ENCODE peak calls at places on chromosomes 3 and 15, in eight cellular contexts. D is mammary epithelial cell; V is breast epithelium; M is HCT116; H is naive thymus-derived CD4-positive, alpha-beta T cell; T is ascending aorta; I is PC-3; N is GM23248. W is an unnamed sample. For H3K4me1, the result is how much of the 10 kb centered on the place peaks cover.

GRCh38 chr15:75348563-75349350 is 1.9 kb downstream of the NEIL1 start:
- DNase-seq in M (no peak), D (no peak), H (no peak), T (no peak), N (peak), I (no peak), V (peak), W (no peak)

GRCh38 chr3:126671521-126671920 is 16.6 kb upstream of the TXNRD3 start:
- DNase-seq in N (no peak), V (no peak), T (no peak), H (no peak), D (no peak), I (no peak), M (no peak), W (no peak)

GRCh38 chr3:32009101-32009500 is 27.6 kb downstream of the ZNF860 start:
- DNase-seq in N (peak), I (peak), M (no peak), D (peak), V (no peak), T (no peak), H (no peak), W (no peak)

GRCh38 chr3:44982817-44983216 is 6.8 kb downstream of the EXOSC7 start:
- DNase-seq in N (no peak), H (no peak), M (no peak), D (no peak), I (no peak), T (no peak), V (no peak), W (no peak)

GRCh38 chr15:73325191-73325980 is 43.4 kb downstream of the HCN4 start:
- DNase-seq in D (no peak), H (no peak), T (no peak), M (no peak), V (no peak), N (no peak), I (no peak), W (no peak)

GRCh38 chr3:141845407-141846049 is 30.9 kb upstream of the ATP1B3 start:
- DNase-seq in I (no peak), V (no peak), H (no peak), M (no peak), N (no peak), T (no peak), D (no peak), W (no peak)

GRCh38 chr15:59349715-59350420 is 22.8 kb downstream of the MYO1E start:
- DNase-seq in T (peak), D (peak), I (peak), H (no peak), M (peak), V (no peak), N (peak), W (peak)

GRCh38 chr3:128415773-128416577 is 50.7 kb downstream of the DNAJB8 start:
- DNase-seq in D (no peak), H (no peak), V (no peak), T (no peak), N (no peak), M (no peak), I (no peak), W (peak)

GRCh38 chr15:78996876-78997275 is 52.0 kb upstream of the CTSH start:
- DNase-seq in H (no peak), N (no peak), D (peak), I (peak), M (no peak), V (no peak), T (no peak), W (peak)

GRCh38 chr15:91258436-91258779 is 158.4 kb downstream of the SV2B start:
- DNase-seq in D (no peak), T (no peak), V (no peak), N (no peak), H (no peak), M (no peak), I (no peak), W (no peak)

GRCh38 chr3:66041828-66042227 is 3.1 kb upstream of the MAGI1 start:
- DNase-seq in V (no peak), I (no peak), T (no peak), D (no peak), H (no peak), M (no peak), N (no peak), W (no peak)

GRCh38 chr3:37814547-37814946 is 47.1 kb upstream of the CTDSPL start:
- DNase-seq in M (no peak), H (no peak), N (peak), D (no peak), T (no peak), I (peak), V (no peak), W (no peak)

GRCh38 chr3:172181936-172182708 is 142.7 kb downstream of the FNDC3B start:
- DNase-seq in H (no peak), N (peak), V (no peak), D (peak), I (peak), M (no peak), T (no peak), W (peak)

GRCh38 chr3:28915711-28916481 is 365.0 kb upstream of the RBMS3 start:
- DNase-seq in H (no peak), M (peak), I (peak), N (peak), D (peak), V (no peak), T (no peak), W (peak)

GRCh38 chr15:84725001-84725491 is 9.1 kb upstream of the SEC11A start:
- DNase-seq in V (no peak), I (peak), H (no peak), D (peak), M (no peak), T (no peak), N (peak), W (peak)

GRCh38 chr15:67241132-67241855 is 13.2 kb downstream of the AAGAB start:
- DNase-seq in D (peak), T (no peak), V (no peak), I (no peak), H (peak), N (no peak), M (no peak), W (no peak)

GRCh38 chr15:33283603-33284002 is 27.2 kb upstream of the RYR3 start:
- DNase-seq in V (no peak), M (no peak), T (no peak), N (no peak), I (no peak), D (no peak), H (no peak), W (no peak)

GRCh38 chr15:33277689-33278088 is 33.1 kb upstream of the RYR3 start:
- DNase-seq in M (no peak), N (no peak), H (no peak), V (no peak), T (no peak), I (no peak), D (no peak), W (no peak)

GRCh38 chr15:33282226-33283020 is 28.3 kb upstream of the RYR3 start:
- DNase-seq in M (no peak), N (no peak), H (no peak), I (no peak), V (no peak), D (no peak), T (no peak), W (no peak)

GRCh38 chr15:33279613-33280205 is 31.1 kb upstream of the RYR3 start:
- DNase-seq in D (peak), N (peak), M (no peak), H (no peak), V (no peak), T (no peak), I (peak), W (no peak)

GRCh38 chr15:33278816-33279612 is 31.8 kb upstream of the RYR3 start:
- DNase-seq in V (no peak), T (no peak), N (peak), H (no peak), I (peak), M (peak), D (peak), W (peak)
- H3K4me3 ChIP-seq in V (no peak), T (no peak), N (no peak), H (no peak), I (peak), M (peak), D (no peak), W (no peak)

DNA sequence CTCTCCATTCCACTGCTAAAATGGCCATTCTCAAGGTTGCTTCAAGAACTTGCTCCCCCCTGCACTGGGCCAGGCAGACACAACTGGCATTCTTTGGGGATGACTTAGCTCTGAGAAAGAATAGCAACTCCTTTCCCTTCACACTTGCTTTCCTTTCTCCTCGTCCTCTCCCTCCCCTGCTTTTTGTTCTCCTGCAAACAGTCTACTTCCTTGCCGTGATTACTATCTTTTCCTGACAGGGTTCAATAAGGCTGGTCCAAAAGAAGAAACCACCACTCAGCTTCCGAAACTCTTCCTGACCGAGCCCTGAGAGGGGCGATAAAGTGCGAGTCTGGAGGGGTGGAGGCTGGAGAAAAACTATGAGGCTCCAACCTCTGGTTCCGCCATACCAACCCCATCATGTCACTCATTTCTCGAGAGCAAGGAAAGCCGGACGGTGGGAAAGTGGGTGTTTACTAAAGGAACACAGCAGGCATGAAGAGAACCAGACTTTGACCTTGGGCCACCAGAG is 5.0 kb downstream of the AMOTL2 start:
- DNase-seq in H (no peak), V (peak), D (no peak), N (peak), I (no peak), M (no peak), T (no peak), W (peak)
- H3K4me1 ChIP-seq in H (under half), V (under half), D (half or more), N (half or more), I (under half), M (half or more), T (half or more), W (half or more)

DNA sequence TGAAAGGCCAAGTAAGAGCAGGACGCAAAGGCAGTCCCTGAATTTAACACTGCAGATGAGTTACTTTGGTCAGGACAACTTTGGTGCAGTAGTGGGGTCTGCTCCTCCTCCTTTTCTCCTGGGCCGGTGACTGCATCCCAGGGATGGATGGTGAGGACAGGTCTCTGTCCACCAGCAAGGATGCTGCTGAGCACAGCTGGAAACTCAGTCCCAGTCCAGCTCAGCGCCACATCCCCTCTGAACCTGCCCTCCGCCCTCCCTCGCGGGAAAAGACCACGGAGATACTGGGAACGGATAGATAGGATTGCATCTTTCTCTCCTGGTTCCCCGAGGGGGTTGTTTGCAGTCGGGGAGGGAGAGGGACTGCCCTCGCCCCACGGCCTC is 13.8 kb downstream of the GRAMD2A start:
- DNase-seq in H (no peak), M (no peak), N (no peak), V (no peak), I (no peak), D (no peak), T (no peak), W (no peak)
- H3K4me3 ChIP-seq in H (no peak), M (peak), N (peak), V (peak), I (peak), D (peak), T (peak), W (no peak)

DNA sequence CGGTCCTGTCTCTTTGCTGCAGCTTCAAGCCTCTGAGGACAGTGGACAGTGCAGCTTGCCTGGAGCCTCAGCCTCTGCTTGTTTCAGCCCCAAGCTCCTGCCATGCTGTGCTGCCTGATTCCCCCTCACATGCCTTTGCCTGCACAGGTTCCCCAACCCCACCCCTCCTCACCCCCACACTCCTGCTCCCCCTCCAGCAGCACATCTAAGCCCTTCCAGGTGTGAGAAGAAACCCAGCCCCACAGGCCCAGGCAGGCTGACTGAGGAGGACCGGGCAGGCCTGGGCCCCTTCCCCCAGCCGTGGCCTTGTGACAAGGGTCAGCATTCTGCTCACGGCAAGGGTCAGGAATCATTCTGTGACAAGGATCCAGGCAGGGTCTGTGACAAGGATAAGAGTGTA is 22.8 kb downstream of the VIPR1 start:
- DNase-seq in V (no peak), D (no peak), T (no peak), I (no peak), H (no peak), M (no peak), N (no peak), W (no peak)
- H3K4me1 ChIP-seq in V (under half), D (under half), T (under half), I (under half), H (under half), M (under half), N (under half), W (under half)

GRCh38 chr3:123616593-123616992 is 31.7 kb upstream of the HACD2 start:
- DNase-seq in H (no peak), M (no peak), N (no peak), D (no peak), T (no peak), V (no peak), I (no peak), W (no peak)
- H3K4me3 ChIP-seq in H (no peak), M (no peak), N (no peak), D (no peak), T (no peak), V (peak), I (no peak), W (no peak)

GRCh38 chr3:46962427-46962826 is 14.1 kb downstream of the CCDC12 start:
- DNase-seq in N (no peak), V (no peak), M (no peak), D (no peak), I (no peak), H (no peak), T (no peak), W (no peak)
- H3K4me1 ChIP-seq in N (under half), V (under half), M (under half), D (under half), I (under half), H (under half), T (under half), W (under half)

DNA sequence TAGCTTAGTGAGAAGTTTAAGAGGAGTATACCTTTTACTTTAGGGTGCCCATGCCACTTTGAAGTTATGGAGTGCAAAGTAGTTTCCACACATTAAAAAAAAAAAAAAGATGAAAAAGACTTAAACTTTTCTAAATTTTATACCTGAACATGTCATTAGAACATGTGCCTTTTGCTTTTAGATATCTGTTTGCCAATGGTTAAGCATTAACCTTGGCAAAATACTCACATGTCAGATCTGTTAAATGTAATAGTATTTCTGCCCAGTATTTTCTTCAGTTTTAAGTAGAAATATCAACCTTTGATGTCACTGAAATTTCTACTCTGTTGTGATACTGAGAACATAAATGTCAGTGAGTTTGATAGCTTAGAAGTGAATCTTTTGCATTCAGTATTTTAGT is 12.2 kb downstream of the ZFAND6 start:
- DNase-seq in T (no peak), I (no peak), N (no peak), H (no peak), M (no peak), D (no peak), V (no peak), W (no peak)
- H3K4me3 ChIP-seq in T (peak), I (peak), N (peak), H (no peak), M (peak), D (peak), V (no peak), W (no peak)

DNA sequence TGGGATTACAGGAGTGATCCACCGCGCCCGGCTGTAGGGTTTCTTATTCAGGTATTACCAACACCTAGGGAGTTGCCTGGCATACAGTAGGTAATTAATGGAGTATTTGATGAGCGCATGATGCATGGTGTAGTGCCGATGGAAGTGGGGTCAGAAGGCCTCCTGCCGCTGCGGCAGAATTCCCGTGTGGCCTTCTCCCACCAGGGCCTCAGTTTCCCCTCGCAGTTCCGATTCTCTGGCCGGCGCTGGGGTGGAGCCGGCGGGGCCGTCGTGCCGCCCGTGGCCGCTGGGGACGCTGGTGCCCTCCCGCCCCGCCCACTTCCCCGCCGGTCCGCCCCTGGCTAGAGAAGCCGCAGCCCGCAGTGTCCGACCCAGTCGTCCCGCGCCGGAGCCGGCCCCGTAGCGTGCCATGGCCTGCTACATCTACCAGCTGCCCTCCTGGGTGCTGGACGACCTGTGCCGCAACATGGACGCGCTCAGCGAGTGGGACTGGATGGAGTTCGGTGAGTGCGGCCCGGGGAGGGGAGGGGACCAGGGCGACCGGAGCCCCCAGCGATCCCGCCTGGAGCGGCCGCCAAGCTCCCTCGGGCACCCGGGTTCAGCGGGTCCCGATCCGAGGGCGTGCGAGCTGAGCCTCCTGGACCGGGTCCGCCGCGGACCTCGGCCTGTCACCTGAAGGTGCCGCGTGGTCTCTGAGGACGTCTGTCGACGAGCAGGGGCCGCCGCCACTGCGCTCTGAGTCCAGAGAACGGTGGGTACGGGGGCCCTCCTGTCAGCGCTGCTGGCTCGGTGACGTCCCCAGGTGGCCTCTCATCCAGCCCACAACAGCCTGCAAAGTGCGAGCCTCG is at the start of gene IRAK2:
- DNase-seq in M (peak), V (peak), N (peak), D (peak), H (peak), T (no peak), I (peak), W (peak)
- H3K4me1 ChIP-seq in M (under half), V (under half), N (under half), D (under half), H (under half), T (under half), I (under half), W (under half)

DNA sequence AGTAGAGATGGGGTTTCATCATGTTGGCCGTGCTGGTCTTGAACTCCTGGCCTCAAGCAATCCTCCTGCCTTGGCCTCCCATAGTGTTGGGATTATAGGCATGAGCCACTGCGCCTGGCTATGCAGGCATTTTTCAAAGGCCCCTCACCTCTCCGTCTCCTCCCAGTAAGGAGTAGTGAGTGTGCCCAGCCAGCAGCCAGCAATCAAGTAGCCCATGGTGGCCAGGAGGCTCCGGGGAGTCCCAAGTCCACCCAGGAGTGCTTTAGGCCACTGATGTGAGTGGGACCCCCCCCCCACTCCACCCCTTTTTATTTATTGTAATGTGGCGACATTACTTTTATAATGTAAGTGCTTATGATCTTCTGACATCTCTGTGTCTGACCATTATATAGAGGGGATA is 8.1 kb downstream of the ISG20 start:
- DNase-seq in N (no peak), V (no peak), T (no peak), H (no peak), D (no peak), I (no peak), M (no peak), W (no peak)
- H3K4me3 ChIP-seq in N (no peak), V (no peak), T (no peak), H (no peak), D (no peak), I (no peak), M (no peak), W (no peak)